ENCODE peak calls at places on chromosomes 6 and 20, in five cellular contexts. P is neuronal stem cell, X is mesenchymal stem cell, R is IMR-90, N is H1. F is an unnamed sample. For H3K4me1, the result is how much of the 10 kb centered on the place peaks cover.

GRCh38 chr6:39752835-39753744 is 27.9 kb upstream of the KIF6 start:
- DNase-seq in P (no peak), X (no peak), N (no peak), R (no peak), F (no peak)

GRCh38 chr6:27810768-27811298 is 101.4 kb downstream of the OR2B2 start:
- DNase-seq in N (peak), P (no peak), R (no peak), X (peak), F (no peak)

GRCh38 chr6:46491201-46491788 is at the start of gene RCAN2:
- DNase-seq in R (peak), P (peak), N (peak), X (peak), F (peak)

GRCh38 chr6:155779421-155779820 is 323.8 kb upstream of the NOX3 start:
- DNase-seq in P (no peak), R (no peak), X (no peak), N (no peak), F (no peak)

GRCh38 chr6:89564752-89565427 is 73.7 kb downstream of the LYRM2 start:
- DNase-seq in R (no peak), P (no peak), X (peak), N (no peak), F (no peak)

GRCh38 chr6:45727228-45727627 is 288.4 kb downstream of the CLIC5 start:
- DNase-seq in N (no peak), P (no peak), R (no peak), X (no peak), F (no peak)

GRCh38 chr6:152121910-152122309 is 314.4 kb downstream of the ESR1 start:
- DNase-seq in N (no peak), P (no peak), X (no peak), R (no peak), F (no peak)

GRCh38 chr20:63061051-63061531 is 54.3 kb upstream of the BHLHE23 start:
- DNase-seq in X (no peak), R (no peak), P (no peak), N (peak), F (no peak)

GRCh38 chr6:52992980-52993379 is 2.1 kb downstream of the GSTA4 start:
- DNase-seq in P (no peak), R (peak), X (peak), N (no peak), F (peak)

GRCh38 chr20:48619126-48620101 is 208.4 kb downstream of the PREX1 start:
- DNase-seq in X (no peak), P (no peak), R (no peak), N (no peak), F (no peak)
- H3K4me1 ChIP-seq in X (under half), P (under half), R (under half), N (under half), F (under half)

GRCh38 chr6:37702314-37702713 is 4.6 kb upstream of the MDGA1 start:
- DNase-seq in R (no peak), X (no peak), P (no peak), N (no peak), F (no peak)

GRCh38 chr6:37704923-37705238 is 7.2 kb upstream of the MDGA1 start:
- DNase-seq in X (no peak), P (no peak), R (no peak), N (no peak), F (no peak)

GRCh38 chr6:37706749-37707148 is 9.1 kb upstream of the MDGA1 start:
- DNase-seq in N (no peak), R (no peak), P (no peak), X (no peak), F (no peak)

GRCh38 chr6:37704066-37704465 is 6.4 kb upstream of the MDGA1 start:
- DNase-seq in R (no peak), P (no peak), N (no peak), X (no peak), F (no peak)

GRCh38 chr6:37705239-37706051 is 7.8 kb upstream of the MDGA1 start:
- DNase-seq in P (peak), R (peak), N (peak), X (peak), F (peak)
- H3K4me3 ChIP-seq in P (peak), R (peak), N (peak), X (peak), F (peak)

GRCh38 chr20:58651548-58651822 is 402 bp downstream of the STX16 start:
- DNase-seq in P (peak), X (no peak), N (no peak), R (peak), F (no peak)

GRCh38 chr20:58652606-58653303 is 1.7 kb downstream of the STX16 start:
- DNase-seq in P (no peak), N (no peak), R (no peak), X (peak), F (no peak)

GRCh38 chr20:58650776-58651547 is at the start of gene STX16:
- DNase-seq in X (peak), N (peak), P (peak), R (peak), F (peak)

GRCh38 chr20:58650181-58650775 is 805 bp upstream of the STX16 start:
- DNase-seq in N (peak), R (no peak), P (peak), X (no peak), F (no peak)

GRCh38 chr20:58651823-58652605 is 931 bp downstream of the STX16 start:
- DNase-seq in R (peak), X (peak), N (peak), P (peak), F (peak)
- H4K91ac ChIP-seq in R (peak), X (peak), N (peak), P (no peak), F (peak)

DNA sequence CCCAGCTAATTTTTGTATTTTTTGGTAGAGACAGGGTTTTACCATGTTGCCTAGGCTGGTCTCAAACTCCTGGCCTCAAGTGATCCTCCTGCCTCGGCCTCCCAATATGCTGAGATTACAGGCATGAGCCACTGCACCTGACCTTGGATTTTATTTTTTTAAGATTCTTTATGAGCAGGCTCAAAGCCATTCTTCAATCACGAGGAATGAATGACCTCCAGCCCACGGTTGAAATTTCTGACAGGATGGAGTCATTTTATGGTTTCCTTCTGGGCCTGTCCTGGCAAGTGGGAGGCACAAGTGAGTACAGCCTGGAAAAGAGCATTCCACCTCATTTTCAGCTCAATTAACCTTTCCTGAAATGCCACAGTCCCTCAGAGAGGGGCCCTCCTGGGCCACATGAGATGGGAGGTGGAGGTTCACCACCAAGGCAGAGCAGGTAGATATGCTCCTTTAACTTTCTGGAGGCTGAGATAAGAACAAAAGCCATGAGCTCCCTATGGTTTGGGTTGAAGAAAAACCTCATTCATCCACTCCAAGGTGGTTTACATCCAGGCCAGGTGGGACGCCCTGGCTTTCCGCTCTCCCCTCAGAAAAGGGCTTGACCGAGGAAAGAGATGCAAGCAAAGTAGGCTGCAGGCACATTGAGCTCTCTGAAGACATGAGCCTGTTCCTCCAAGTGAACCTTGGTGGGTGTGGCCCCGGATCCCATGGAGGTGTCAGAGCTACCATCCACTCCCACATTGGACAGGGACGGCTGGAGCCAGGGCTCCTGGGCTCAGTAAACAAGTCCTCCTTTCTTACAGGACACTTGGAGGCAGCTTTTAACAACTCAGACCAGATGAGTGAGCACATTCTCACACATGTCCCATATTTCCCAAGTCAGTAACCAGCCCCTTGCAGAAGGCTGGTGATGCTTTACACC is 208.5 kb upstream of the SSTR4 start:
- DNase-seq in X (no peak), P (no peak), N (no peak), R (no peak), F (no peak)
- H3K4me1 ChIP-seq in X (under half), P (under half), N (under half), R (under half), F (under half)

GRCh38 chr20:25051386-25052155 is 6.4 kb downstream of the ACSS1 start:
- DNase-seq in R (no peak), N (no peak), X (no peak), P (no peak), F (no peak)

GRCh38 chr20:25054995-25055629 is 2.8 kb downstream of the ACSS1 start:
- DNase-seq in N (no peak), R (peak), P (no peak), X (no peak), F (no peak)

GRCh38 chr20:25054133-25054820 is 3.7 kb downstream of the ACSS1 start:
- DNase-seq in N (no peak), X (no peak), P (no peak), R (no peak), F (no peak)

GRCh38 chr20:25052255-25053206 is 5.4 kb downstream of the ACSS1 start:
- DNase-seq in X (no peak), P (no peak), R (no peak), N (no peak), F (no peak)

DNA sequence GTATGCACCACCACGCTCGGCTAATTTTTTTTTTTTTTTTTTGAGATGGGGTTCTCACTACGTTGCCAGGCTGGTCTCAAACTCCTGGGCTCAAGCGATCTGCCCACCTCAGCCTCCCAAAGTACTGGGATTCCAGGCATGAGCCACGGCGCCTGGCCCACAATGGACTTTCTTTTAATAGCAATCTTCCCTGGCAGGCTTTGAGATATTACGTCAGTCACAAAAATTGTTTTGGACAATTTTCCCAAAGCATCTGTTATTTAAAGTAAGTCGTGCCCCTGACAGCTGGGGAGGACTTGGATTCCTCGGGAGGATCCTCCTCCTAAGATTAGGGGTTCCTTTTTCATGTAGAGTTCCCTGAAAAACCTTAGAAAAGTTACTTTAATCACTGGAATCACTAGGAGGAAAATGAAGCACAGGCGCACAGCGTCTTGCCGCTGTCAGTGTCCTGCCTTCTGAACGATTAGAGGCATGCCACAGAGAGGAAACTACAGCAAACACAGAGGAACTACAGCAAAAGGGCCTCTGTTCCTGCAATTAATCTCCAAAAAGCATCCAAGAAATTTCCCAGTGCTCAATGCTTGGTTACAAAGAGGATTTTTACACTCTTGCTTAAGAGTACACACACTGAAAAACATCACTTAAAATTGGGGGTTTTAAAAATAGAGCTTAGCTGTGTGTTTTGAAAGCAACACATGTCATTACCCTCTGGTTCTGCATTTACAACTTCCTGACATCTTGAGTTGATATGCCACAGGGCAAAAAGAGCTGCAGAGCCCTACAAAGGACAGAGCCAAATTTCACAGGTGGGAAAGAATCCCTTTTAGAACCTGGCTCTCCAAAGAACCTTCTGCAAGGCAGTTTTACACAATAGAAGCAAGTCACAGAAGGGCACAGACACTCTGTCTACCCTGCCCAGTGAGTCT is 4.5 kb downstream of the ACSS1 start:
- DNase-seq in P (no peak), X (no peak), R (peak), N (no peak), F (no peak)
- H3K4me3 ChIP-seq in P (no peak), X (no peak), R (no peak), N (no peak), F (no peak)